ENCODE peak calls at places on chromosomes 1 and 21, in nine cellular contexts. V is left ventricle myocardium inferior, W is left lung, M is GM10248, E is mesothelial cell of epicardium, I is neural progenitor cell, G is ovary, S is IMR-90, J is A549. H is an unnamed sample.
A peak's percentile ranks its signal among the peaks of the same experiment; 100 is the strongest.

GRCh38 chr1:215243275-215244054 is 160.9 kb downstream of the KCNK2 start:
- DNase-seq in G (no peak), E (no peak), W (no peak), I (no peak), S (peak; percentile 2), J (no peak), V (no peak), M (no peak), H (no peak)

GRCh38 chr1:105137543-105138444 is 1388.1 kb downstream of the AMY1C start:
- DNase-seq in J (peak; percentile 16), S (no peak), E (peak; percentile 52), I (peak; percentile 79), M (peak; percentile 18), G (no peak), W (no peak), V (no peak), H (no peak)

GRCh38 chr1:6497867-6498575 is 6.6 kb upstream of the PLEKHG5 start:
- DNase-seq in M (no peak), I (no peak), W (no peak), J (no peak), V (no peak), E (no peak), G (no peak), S (no peak), H (no peak)

GRCh38 chr1:56481140-56481694 is 98.1 kb downstream of the PLPP3 start:
- DNase-seq in M (no peak), G (no peak), V (no peak), I (no peak), W (no peak), J (no peak), E (no peak), S (no peak), H (no peak)

GRCh38 chr1:208280681-208281439 is 36.7 kb upstream of the PLXNA2 start:
- DNase-seq in J (no peak), I (no peak), W (no peak), V (no peak), S (no peak), M (no peak), G (no peak), E (no peak), H (no peak)

GRCh38 chr1:218460367-218460766 is 115.2 kb downstream of the TGFB2 start:
- DNase-seq in S (peak; percentile 61), J (peak; percentile 66), W (peak; percentile 43), G (peak; percentile 62), M (no peak), V (no peak), I (peak; percentile 60), E (no peak), H (no peak)

GRCh38 chr1:223731076-223731770 is 18.9 kb downstream of the CAPN2 start:
- DNase-seq in J (no peak), W (peak; percentile 69), E (peak; percentile 85), V (peak; percentile 72), I (no peak), M (no peak), G (peak; percentile 80), S (peak; percentile 78), H (no peak)

GRCh38 chr1:45348020-45348419 is 7.8 kb upstream of the MUTYH start:
- DNase-seq in I (no peak), G (no peak), M (no peak), S (peak; percentile 28), V (no peak), E (no peak), J (no peak), W (no peak), H (no peak)

GRCh38 chr1:220791287-220791686 is 4.6 kb downstream of the MTARC1 start:
- DNase-seq in W (no peak), S (no peak), G (no peak), E (no peak), M (no peak), J (no peak), V (no peak), I (no peak), H (no peak)

GRCh38 chr21:38853421-38853919 is 47.7 kb downstream of the ETS2 start:
- DNase-seq in V (no peak), W (no peak), M (no peak), E (no peak), I (no peak), G (no peak), J (peak; percentile 75), S (peak; percentile 96), H (no peak)

GRCh38 chr1:205326812-205327466 is 5.4 kb upstream of the NUAK2 start:
- DNase-seq in S (peak; percentile 56), W (no peak), I (no peak), M (no peak), E (no peak), J (no peak), G (no peak), V (no peak), H (no peak)

DNA sequence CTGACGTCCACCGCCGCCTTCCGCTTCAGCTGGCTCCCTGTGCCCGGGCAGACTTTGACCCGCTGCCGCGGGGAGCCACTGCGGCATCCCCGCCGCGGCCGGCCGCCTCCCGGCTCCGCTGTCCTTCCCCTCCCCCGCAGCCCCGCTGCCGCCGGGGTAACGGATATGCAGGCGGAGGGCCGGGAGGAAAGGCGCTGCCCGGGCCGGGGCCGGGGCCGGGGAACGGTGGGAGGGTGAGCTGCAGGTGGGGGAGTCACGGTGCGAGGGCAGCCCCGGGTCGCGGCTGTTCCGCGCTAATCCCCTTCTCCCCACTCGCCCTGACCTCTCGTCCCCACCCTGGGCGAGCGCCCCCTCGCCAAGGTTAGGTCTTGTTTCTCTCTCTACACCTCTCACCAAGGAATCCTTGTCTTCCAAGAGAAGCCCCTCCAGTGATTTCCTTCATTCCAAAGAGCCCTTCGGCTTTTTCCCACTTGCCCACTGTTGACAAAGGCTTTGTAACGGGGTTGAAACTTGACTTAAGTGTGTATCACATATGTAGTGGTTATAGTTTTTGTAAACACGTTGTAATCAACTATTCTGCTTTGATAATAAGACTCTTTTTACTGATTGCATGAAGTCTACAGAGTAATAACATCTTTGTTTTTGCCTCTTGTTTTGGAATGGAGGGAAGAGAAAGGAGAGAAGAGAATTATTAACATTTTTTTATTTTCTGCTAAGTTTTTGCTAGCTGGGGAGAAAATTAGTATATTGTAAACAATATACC is 685 bp downstream of the XPR1 start:
- DNase-seq in S (no peak), G (peak; percentile 64), E (peak; percentile 76), I (peak; percentile 84), W (peak; percentile 65), J (peak; percentile 39), M (peak; percentile 68), V (peak; percentile 62), H (peak; percentile 71)
- TF ChIP-seq CTCF in S (no peak), G (no peak), E (no peak), I (peak; percentile 47), W (no peak), J (peak; percentile 51), M (peak; percentile 40), V (no peak), H (no peak)

GRCh38 chr1:87294633-87295032 is 34.0 kb upstream of the LMO4 start:
- DNase-seq in E (no peak), G (no peak), M (no peak), I (no peak), V (no peak), J (no peak), S (no peak), W (no peak), H (no peak)

GRCh38 chr1:87292684-87293493 is 35.8 kb upstream of the LMO4 start:
- DNase-seq in S (peak; percentile 65), J (peak; percentile 48), I (peak; percentile 89), W (no peak), V (no peak), G (peak; percentile 67), E (peak; percentile 70), M (peak; percentile 48), H (no peak)

GRCh38 chr1:87296220-87296619 is 32.5 kb upstream of the LMO4 start:
- DNase-seq in S (no peak), W (no peak), G (no peak), J (no peak), M (no peak), I (no peak), V (no peak), E (no peak), H (no peak)

GRCh38 chr1:87295720-87296119 is 33.0 kb upstream of the LMO4 start:
- DNase-seq in V (no peak), W (no peak), S (no peak), E (no peak), M (no peak), J (no peak), I (peak; percentile 27), G (no peak), H (no peak)

DNA sequence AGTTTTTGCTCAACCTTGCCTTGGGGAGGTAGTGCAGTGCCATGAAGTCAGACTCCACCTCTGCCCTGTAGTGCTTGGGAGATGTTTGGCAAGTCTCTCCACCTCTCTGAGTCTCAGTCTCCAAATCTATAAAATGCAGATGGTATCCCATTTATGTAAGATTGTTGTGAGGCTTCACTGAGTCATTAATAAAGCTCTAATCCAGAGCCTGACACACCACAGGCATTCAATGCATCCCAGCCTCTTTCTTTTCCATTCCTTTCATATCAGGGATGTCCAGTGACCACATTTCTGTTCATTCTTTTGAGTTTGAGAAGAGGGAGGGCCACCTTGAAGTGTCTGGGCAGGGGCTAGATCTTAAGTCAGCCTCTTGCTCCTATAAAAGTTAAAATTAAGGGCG is 37.6 kb upstream of the LMO4 start:
- DNase-seq in M (no peak), S (peak; percentile 45), G (no peak), W (no peak), I (no peak), J (no peak), E (no peak), V (no peak), H (no peak)
- TF ChIP-seq CTCF in M (no peak), S (no peak), G (no peak), W (no peak), I (no peak), J (no peak), E (no peak), V (no peak), H (no peak)

GRCh38 chr1:192998536-192998935 is 60.6 kb downstream of the UCHL5 start:
- DNase-seq in I (no peak), V (no peak), G (no peak), E (no peak), M (no peak), W (no peak), S (no peak), J (peak; percentile 15), H (no peak)
- TF ChIP-seq CTCF in I (peak; percentile 18), V (peak; percentile 15), G (no peak), E (peak; percentile 43), M (peak; percentile 32), W (no peak), S (peak; percentile 5), J (no peak), H (no peak)

GRCh38 chr1:26530898-26531598 is 1.5 kb downstream of the RPS6KA1 start:
- DNase-seq in J (peak; percentile 72), E (no peak), G (no peak), I (peak; percentile 81), S (peak; percentile 48), M (peak; percentile 60), W (peak; percentile 87), V (no peak), H (no peak)

GRCh38 chr1:26531651-26532131 is 2.1 kb downstream of the RPS6KA1 start:
- DNase-seq in V (no peak), E (no peak), W (peak; percentile 71), M (no peak), S (no peak), J (no peak), G (no peak), I (no peak), H (no peak)

GRCh38 chr1:26529405-26529654 is 231 bp upstream of the RPS6KA1 start:
- DNase-seq in V (no peak), G (no peak), E (no peak), J (no peak), I (no peak), M (no peak), S (no peak), W (no peak), H (no peak)

GRCh38 chr1:26530540-26530897 is 958 bp downstream of the RPS6KA1 start:
- DNase-seq in S (no peak), V (no peak), J (no peak), G (no peak), W (no peak), I (no peak), E (no peak), M (no peak), H (no peak)

GRCh38 chr1:26529655-26530539 is at the start of gene RPS6KA1:
- DNase-seq in M (peak; percentile 91), I (peak; percentile 95), W (peak; percentile 68), S (peak; percentile 11), E (peak; percentile 88), G (peak; percentile 47), V (peak; percentile 68), J (peak; percentile 37), H (peak; percentile 72)
- TF ChIP-seq CTCF in M (no peak), I (no peak), W (no peak), S (no peak), E (no peak), G (no peak), V (no peak), J (no peak), H (no peak)

H was measured in activated B cell treated with CpG ODN at 0.5 μM for 24 hours.